ENCODE peak calls at places on chromosomes 5 and 9, in four cellular contexts. S, V, Y and E are unnamed samples.

GRCh38 chr5:158880514-158881001 is 219.2 kb downstream of the EBF1 start:
- DNase-seq in S (no peak), V (peak; percentile 32), Y (no peak), E (no peak)

GRCh38 chr9:114417511-114417910 is 29.7 kb upstream of the AKNA start:
- DNase-seq in S (peak; percentile 51), V (peak; percentile 71), Y (peak; percentile 45), E (no peak)

GRCh38 chr9:114304416-114305188 is 18.3 kb upstream of the ORM1 start:
- DNase-seq in S (no peak), V (no peak), Y (no peak), E (no peak)

GRCh38 chr5:134267366-134268018 is 41.6 kb upstream of the PPP2CA start:
- DNase-seq in S (no peak), V (peak; percentile 50), Y (no peak), E (no peak)

GRCh38 chr9:126207256-126207655 is 119.4 kb upstream of the MVB12B start:
- DNase-seq in S (no peak), V (no peak), Y (no peak), E (no peak)

GRCh38 chr5:131223751-131224386 is 40.0 kb upstream of the CDC42SE2 start:
- DNase-seq in S (no peak), V (no peak), Y (no peak), E (no peak)

GRCh38 chr9:90838761-90839160 is 37.1 kb downstream of the SYK start:
- DNase-seq in S (no peak), V (no peak), Y (no peak), E (no peak)

GRCh38 chr5:127988149-127988755 is 95.3 kb upstream of the SLC12A2 start:
- DNase-seq in S (peak; percentile 23), V (peak; percentile 95), Y (peak; percentile 87), E (peak; percentile 95)

GRCh38 chr5:40428129-40428528 is 251.6 kb upstream of the PTGER4 start:
- DNase-seq in S (no peak), V (peak; percentile 95), Y (no peak), E (no peak)

GRCh38 chr9:134604834-134605233 is 36.8 kb upstream of the COL5A1 start:
- DNase-seq in S (no peak), V (no peak), Y (no peak), E (no peak)

GRCh38 chr9:95938724-95939123 is 63.2 kb downstream of the ERCC6L2 start:
- DNase-seq in S (no peak), V (peak; percentile 6), Y (no peak), E (no peak)

GRCh38 chr5:151585970-151586369 is 5.2 kb downstream of the FAT2 start:
- DNase-seq in S (no peak), V (no peak), Y (no peak), E (no peak)

GRCh38 chr9:10135553-10135952 is 477.2 kb downstream of the PTPRD start:
- DNase-seq in S (no peak), V (no peak), Y (no peak), E (no peak)

GRCh38 chr9:27247756-27248155 is 49.2 kb downstream of the EQTN start:
- DNase-seq in S (peak; percentile 24), V (peak; percentile 68), Y (peak; percentile 11), E (peak; percentile 15)

GRCh38 chr9:72883867-72884266 is 69.0 kb downstream of the ALDH1A1 start:
- DNase-seq in S (no peak), V (no peak), Y (no peak), E (no peak)

GRCh38 chr5:156582193-156582598 is 255.2 kb downstream of the SGCD start:
- DNase-seq in S (no peak), V (no peak), Y (no peak), E (no peak)

GRCh38 chr9:69237702-69238295 is 63.7 kb downstream of the TJP2 start:
- DNase-seq in S (no peak), V (no peak), Y (no peak), E (no peak)

GRCh38 chr5:24623018-24623417 is 21.8 kb downstream of the CDH10 start:
- DNase-seq in S (no peak), V (no peak), Y (no peak), E (no peak)

GRCh38 chr9:128047231-128047630 is 19.9 kb downstream of the NAIF1 start:
- DNase-seq in S (no peak), V (no peak), Y (no peak), E (no peak)

GRCh38 chr5:147906326-147907095 is at the start of gene C5orf46:
- DNase-seq in S (no peak), V (peak; percentile 89), Y (no peak), E (no peak)

GRCh38 chr9:97753364-97753763 is 56.2 kb upstream of the XPA start:
- DNase-seq in S (no peak), V (no peak), Y (no peak), E (no peak)

GRCh38 chr5:144002866-144003265 is 167.6 kb downstream of the YIPF5 start:
- DNase-seq in S (no peak), V (no peak), Y (no peak), E (no peak)

GRCh38 chr5:14062178-14062577 is 81.0 kb upstream of the TRIO start:
- DNase-seq in S (no peak), V (peak; percentile 42), Y (no peak), E (no peak)

GRCh38 chr5:96094904-96095303 is 133.3 kb upstream of the ELL2 start:
- DNase-seq in S (no peak), V (no peak), Y (no peak), E (no peak)

GRCh38 chr5:79397080-79397479 is 116.9 kb downstream of the HOMER1 start:
- DNase-seq in S (no peak), V (no peak), Y (no peak), E (no peak)

GRCh38 chr5:131379723-131380122 is 115.9 kb downstream of the CDC42SE2 start:
- DNase-seq in S (peak; percentile 29), V (peak; percentile 94), Y (no peak), E (peak; percentile 43)

GRCh38 chr5:95621839-95622629 is 2.1 kb downstream of the GPR150 start:
- DNase-seq in S (no peak), V (no peak), Y (no peak), E (no peak)

GRCh38 chr5:18772475-18772874 is 1138.2 kb downstream of the TAF11L14 start:
- DNase-seq in S (no peak), V (no peak), Y (no peak), E (no peak)

GRCh38 chr5:4108690-4109089 is 513.1 kb downstream of the IRX1 start:
- DNase-seq in S (no peak), V (no peak), Y (no peak), E (no peak)

GRCh38 chr9:129109952-129110739 is 447 bp downstream of the CRAT start:
- DNase-seq in S (no peak), V (peak; percentile 45), Y (no peak), E (no peak)

GRCh38 chr9:22452415-22453010 is 5.9 kb downstream of the DMRTA1 start:
- DNase-seq in S (no peak), V (peak; percentile 60), Y (no peak), E (no peak)

GRCh38 chr9:3035594-3036389 is 191.9 kb upstream of the PUM3 start:
- DNase-seq in S (no peak), V (no peak), Y (no peak), E (no peak)
- TF ChIP-seq CTCF in S (no peak), V (no peak), Y (no peak), E (no peak)

DNA sequence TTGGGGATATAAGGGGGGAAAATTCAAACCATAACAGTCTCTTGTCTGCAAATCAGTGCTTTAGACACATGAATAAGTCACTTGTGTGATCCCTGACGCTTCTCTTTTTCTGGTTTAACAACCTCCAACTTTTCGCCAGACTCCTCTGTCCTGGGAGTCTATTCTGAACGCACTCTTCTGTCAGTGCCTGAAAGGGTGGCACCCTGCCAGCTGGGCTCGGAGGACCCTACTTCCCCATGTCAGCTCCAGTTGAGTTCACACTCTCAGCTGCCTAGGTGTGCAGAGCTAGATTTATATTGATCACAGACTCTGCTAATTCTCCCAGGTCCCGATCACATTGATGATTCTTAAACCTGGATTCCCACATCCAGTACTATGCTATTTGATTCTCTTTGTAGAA is 649.1 kb downstream of the BNC2 start:
- DNase-seq in S (no peak), V (no peak), Y (no peak), E (no peak)
- H3K4me3 ChIP-seq in S (no peak overlapping the region), V (no peak overlapping the region), Y (no peak overlapping the region), E (no peak overlapping the region)

GRCh38 chr5:74598731-74599624 is 41.5 kb downstream of the ENC1 start:
- DNase-seq in S (no peak), V (no peak), Y (peak; percentile 29), E (no peak)
- TF ChIP-seq CTCF in S (no peak), V (no peak), Y (no peak), E (no peak)

GRCh38 chr5:112883192-112883591 is 22.1 kb downstream of the SRP19 start:
- DNase-seq in S (no peak), V (no peak), Y (no peak), E (no peak)
- H3K4me3 ChIP-seq in S (no peak overlapping the region), V (no peak overlapping the region), Y (no peak overlapping the region), E (no peak overlapping the region)

DNA sequence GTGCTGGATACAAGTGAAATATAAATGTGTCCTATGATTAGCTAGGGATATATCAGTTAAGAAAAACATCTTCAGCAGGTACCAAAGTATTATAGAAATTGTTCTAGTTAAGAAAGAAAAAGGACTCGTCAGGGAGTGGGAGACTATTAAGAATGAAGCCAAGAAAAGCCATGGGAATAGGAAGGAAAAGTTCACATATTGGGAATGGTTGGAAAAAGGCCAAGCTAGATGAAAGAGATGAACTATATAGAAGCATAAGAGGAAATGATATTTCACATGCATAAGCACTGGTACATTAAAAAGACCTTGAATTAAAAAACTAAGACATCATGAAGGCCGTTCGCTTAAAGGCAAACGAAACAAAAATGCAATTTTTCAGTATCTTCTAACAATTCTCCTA is 237.7 kb downstream of the ADAMTS6 start:
- DNase-seq in S (no peak), V (no peak), Y (no peak), E (no peak)
- TF ChIP-seq CTCF in S (no peak), V (no peak), Y (no peak), E (no peak)

GRCh38 chr5:173594061-173594460 is 22.4 kb downstream of the BOD1 start:
- DNase-seq in S (no peak), V (peak; percentile 45), Y (no peak), E (no peak)

GRCh38 chr5:173591300-173591622 is 25.2 kb downstream of the BOD1 start:
- DNase-seq in S (no peak), V (no peak), Y (no peak), E (no peak)

GRCh38 chr5:173595826-173596225 is 20.6 kb downstream of the BOD1 start:
- DNase-seq in S (no peak), V (no peak), Y (no peak), E (no peak)

GRCh38 chr5:173592050-173592669 is 24.3 kb downstream of the BOD1 start:
- DNase-seq in S (no peak), V (peak; percentile 37), Y (no peak), E (no peak)

DNA sequence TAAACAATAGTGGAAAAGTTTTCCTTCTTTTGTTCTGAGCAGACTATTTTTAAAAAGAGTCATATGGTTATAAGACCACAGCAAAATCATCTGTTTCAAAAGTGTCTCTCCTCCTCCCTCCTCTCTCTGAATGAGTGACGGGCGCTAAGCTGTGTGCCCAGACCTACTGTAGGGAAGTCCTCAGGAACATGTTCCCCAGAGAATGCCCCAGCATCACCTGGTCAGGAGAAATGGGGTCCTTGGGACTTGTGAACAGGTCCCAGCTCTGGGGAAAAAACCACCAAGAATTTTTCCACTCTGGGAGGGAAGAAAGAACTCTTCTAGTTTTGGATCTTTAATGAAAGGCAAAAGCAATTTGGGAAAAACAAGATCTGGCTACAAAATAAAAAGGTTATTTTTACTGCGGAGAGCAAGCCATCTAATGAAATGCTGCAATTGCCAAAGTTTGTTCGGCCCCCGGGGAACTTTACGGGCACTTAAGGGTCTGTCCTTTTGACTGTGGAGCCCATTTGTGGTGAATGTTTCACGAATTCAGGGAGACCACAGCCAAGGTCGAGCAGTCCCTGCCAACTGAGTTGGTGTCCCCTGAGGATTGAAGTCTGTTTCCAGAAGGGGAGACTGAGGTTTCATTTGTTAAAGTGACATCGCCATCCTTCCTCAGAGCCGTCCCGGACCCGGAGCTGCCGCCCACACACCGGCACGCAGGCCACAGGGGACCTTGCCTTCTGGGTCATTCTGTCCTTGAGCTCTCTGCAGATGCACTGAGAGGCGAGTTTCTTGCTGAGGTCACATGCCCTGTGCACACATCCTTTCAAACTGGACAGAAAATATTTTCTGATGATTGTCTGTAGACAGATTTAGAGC is 25.8 kb downstream of the BOD1 start:
- DNase-seq in S (no peak), V (no peak), Y (no peak), E (no peak)
- H3K4me3 ChIP-seq in S (no peak overlapping the region), V (no peak overlapping the region), Y (no peak overlapping the region), E (no peak overlapping the region)